ENCODE peak calls at places on chromosomes 6 and 20, in nine cellular contexts. F, L, H, E, N, Q, G, J and W are unnamed samples.

GRCh38 chr6:51509597-51509996 is 577.8 kb downstream of the PKHD1 start:
- DNase-seq in E (no peak), G (no peak), L (no peak), Q (no peak), F (no peak), J (no peak), N (no peak), H (no peak), W (no peak)

GRCh38 chr20:25248501-25249172 is 752 bp downstream of the PYGB start:
- DNase-seq in Q (peak), N (no peak), E (peak), F (no peak), H (no peak), G (peak), J (no peak), L (peak), W (peak)

GRCh38 chr6:90271831-90272230 is 24.8 kb downstream of the BACH2 start:
- DNase-seq in E (no peak), N (no peak), J (no peak), H (no peak), G (no peak), L (no peak), Q (no peak), F (no peak), W (no peak)

GRCh38 chr20:41329435-41330342 is 10.9 kb upstream of the LPIN3 start:
- DNase-seq in G (no peak), H (peak), E (peak), L (no peak), N (peak), F (peak), Q (peak), J (peak), W (peak)

GRCh38 chr6:168671863-168672546 is 231.0 kb downstream of the SMOC2 start:
- DNase-seq in N (no peak), F (no peak), Q (no peak), G (no peak), H (no peak), J (no peak), E (no peak), L (no peak), W (no peak)

GRCh38 chr20:53748176-53748575 is 154.5 kb upstream of the ZNF217 start:
- DNase-seq in L (no peak), G (no peak), Q (no peak), E (no peak), J (no peak), N (no peak), H (no peak), F (no peak), W (no peak)

GRCh38 chr6:22828179-22829062 is 259.1 kb downstream of the HDGFL1 start:
- DNase-seq in H (peak), E (no peak), Q (peak), G (no peak), N (peak), J (no peak), F (no peak), L (peak), W (peak)

GRCh38 chr6:167827062-167827587 is 414 bp downstream of the AFDN start:
- DNase-seq in J (no peak), H (no peak), L (peak), G (peak), N (no peak), Q (peak), E (no peak), F (no peak), W (peak)

GRCh38 chr20:23008673-23009072 is 26.4 kb upstream of the SSTR4 start:
- DNase-seq in E (no peak), H (no peak), Q (no peak), L (no peak), G (no peak), F (no peak), N (no peak), J (no peak), W (no peak)

GRCh38 chr20:36465109-36466080 is 75.9 kb upstream of the MYL9 start:
- DNase-seq in J (no peak), N (no peak), G (no peak), Q (peak), E (peak), L (no peak), F (no peak), H (no peak), W (peak)

GRCh38 chr6:53814353-53814752 is 19.5 kb downstream of the LRRC1 start:
- DNase-seq in J (no peak), Q (no peak), F (no peak), N (no peak), G (no peak), H (no peak), L (no peak), E (no peak), W (no peak)

GRCh38 chr20:61963149-61963548 is 102.5 kb downstream of the TAF4 start:
- DNase-seq in H (no peak), N (no peak), F (no peak), E (no peak), Q (no peak), J (no peak), G (no peak), L (no peak), W (no peak)

GRCh38 chr20:63747622-63748355 is 8.2 kb downstream of the SLC2A4RG start:
- DNase-seq in G (peak), H (no peak), F (no peak), Q (no peak), E (no peak), J (no peak), N (no peak), L (peak), W (no peak)

GRCh38 chr20:1309439-1309847 is 19.5 kb downstream of the SDCBP2 start:
- DNase-seq in L (no peak), Q (no peak), H (no peak), F (no peak), J (no peak), G (no peak), N (no peak), E (no peak), W (no peak)
- TF ChIP-seq CTCF in L (no peak), Q (no peak), H (no peak), F (no peak), J (no peak), G (no peak), N (no peak), E (no peak), W (no peak)

GRCh38 chr20:6053064-6053775 is 640 bp downstream of the LRRN4 start:
- DNase-seq in Q (no peak), E (no peak), F (no peak), G (no peak), L (no peak), H (no peak), J (no peak), N (no peak), W (no peak)

GRCh38 chr20:6055981-6056569 is 2.2 kb upstream of the LRRN4 start:
- DNase-seq in Q (no peak), H (no peak), F (no peak), L (no peak), E (no peak), N (no peak), G (no peak), J (no peak), W (no peak)

GRCh38 chr20:6055161-6055783 is 1.4 kb upstream of the LRRN4 start:
- DNase-seq in L (no peak), H (no peak), E (no peak), Q (no peak), G (no peak), N (no peak), F (no peak), J (no peak), W (peak)

GRCh38 chr20:6051505-6051904 is 2.4 kb downstream of the LRRN4 start:
- DNase-seq in J (no peak), F (no peak), N (no peak), E (no peak), Q (peak), H (no peak), L (no peak), G (no peak), W (no peak)

DNA sequence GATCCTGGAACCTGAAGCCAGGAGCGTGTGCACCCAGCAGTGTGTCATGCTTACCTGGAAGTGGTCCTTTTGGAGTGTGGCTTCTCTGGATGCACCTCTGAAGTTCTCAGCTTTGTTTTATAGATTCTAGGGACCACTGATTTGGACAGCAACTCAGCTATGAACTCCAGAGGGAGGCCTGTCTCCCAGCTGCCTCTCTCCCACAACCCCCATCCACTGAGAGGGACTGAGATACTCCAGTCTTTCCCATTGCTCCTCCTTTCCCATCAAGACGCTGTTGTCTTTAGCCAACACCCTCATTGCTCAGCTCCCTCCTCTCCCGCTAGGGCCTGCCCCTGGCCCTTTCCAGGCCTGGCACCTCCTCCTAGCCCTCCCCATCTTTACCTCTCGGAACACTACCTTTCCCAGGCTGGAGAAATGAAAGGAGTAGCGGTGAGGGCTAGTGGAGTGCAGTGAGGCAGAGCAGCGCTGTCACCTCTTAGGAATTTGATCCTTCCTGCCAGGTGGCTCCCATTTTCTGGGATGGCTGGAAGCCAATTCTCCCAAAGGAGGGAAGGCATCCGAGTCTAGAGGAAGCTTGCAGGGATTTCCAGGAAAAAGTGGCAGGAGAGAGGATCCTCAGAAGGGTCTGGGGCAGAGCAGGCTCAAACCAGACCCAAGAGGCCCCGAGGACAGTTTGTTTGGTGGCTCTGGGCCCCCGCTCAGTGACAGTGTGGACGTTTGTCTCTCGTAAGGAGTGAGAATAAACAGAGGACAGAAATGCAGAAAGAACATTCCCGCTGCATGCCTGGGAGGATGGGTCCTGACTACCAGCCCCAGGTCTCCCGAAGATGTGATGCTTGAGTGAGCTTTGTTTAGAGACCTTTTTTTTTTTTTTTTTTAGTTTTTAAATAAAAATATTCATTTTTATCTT is at the start of gene LRRN4:
- DNase-seq in L (no peak), E (no peak), F (no peak), G (no peak), J (no peak), N (no peak), H (no peak), Q (peak), W (no peak)
- H3K4me3 ChIP-seq in L (no peak), E (no peak), F (no peak), G (no peak), J (no peak), N (no peak), H (no peak), Q (no peak), W (no peak)

GRCh38 chr6:109787312-109787711 is 96.2 kb downstream of the FIG4 start:
- DNase-seq in L (no peak), F (no peak), J (no peak), G (no peak), H (no peak), Q (no peak), N (no peak), E (no peak), W (no peak)

GRCh38 chr6:109788687-109789086 is 97.6 kb downstream of the FIG4 start:
- DNase-seq in G (no peak), E (no peak), Q (peak), F (no peak), N (no peak), J (no peak), L (no peak), H (no peak), W (no peak)

GRCh38 chr6:109781001-109781400 is 89.9 kb downstream of the FIG4 start:
- DNase-seq in F (no peak), E (no peak), G (no peak), H (no peak), N (no peak), L (no peak), J (no peak), Q (no peak), W (no peak)

GRCh38 chr6:109782401-109783046 is 91.4 kb downstream of the FIG4 start:
- DNase-seq in Q (no peak), L (no peak), F (no peak), J (no peak), G (no peak), E (no peak), H (no peak), N (no peak), W (no peak)

DNA sequence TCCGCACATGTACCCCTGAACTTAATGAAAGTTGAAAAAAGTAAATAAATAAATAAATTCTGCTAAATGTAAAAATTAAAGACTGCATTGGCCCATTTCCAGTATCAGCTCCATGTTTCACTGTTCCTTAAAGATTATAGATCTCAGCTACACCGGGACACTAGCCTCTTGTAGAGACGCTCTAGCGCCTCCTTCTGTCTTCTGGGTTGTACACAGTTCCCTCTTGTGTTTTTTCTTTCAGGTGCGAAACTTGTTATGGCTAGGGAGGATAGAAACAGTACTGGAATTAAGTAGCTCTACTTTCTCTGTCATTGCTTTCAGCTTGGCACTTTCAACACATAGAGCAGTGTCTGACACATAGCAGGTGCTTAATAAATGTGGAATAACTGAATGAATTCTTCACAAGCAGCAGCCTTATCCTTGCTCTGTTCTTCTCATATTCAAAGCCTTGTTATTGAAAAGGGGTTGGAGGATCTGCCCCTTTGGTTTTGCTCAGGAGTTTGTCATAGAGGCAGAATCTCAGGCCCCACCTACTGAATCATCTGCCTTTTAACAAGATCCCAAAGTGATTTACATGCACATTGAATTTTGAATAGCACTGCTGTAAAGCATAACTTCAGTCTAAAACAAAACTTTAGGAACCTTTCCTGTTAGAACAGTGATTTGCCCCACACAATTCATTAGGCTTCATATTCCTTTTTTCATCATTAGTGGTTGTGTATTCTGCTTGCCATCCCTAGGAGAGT is 92.3 kb downstream of the FIG4 start:
- DNase-seq in L (no peak), G (no peak), H (no peak), J (no peak), F (no peak), N (no peak), E (no peak), Q (no peak), W (peak)
- TF ChIP-seq CTCF in L (no peak), G (peak), H (no peak), J (no peak), F (no peak), N (no peak), E (no peak), Q (no peak), W (peak)

GRCh38 chr6:27144740-27145079 is 102.8 kb upstream of the PRSS16 start:
- DNase-seq in Q (no peak), F (no peak), N (no peak), J (no peak), E (no peak), L (no peak), G (peak), H (no peak), W (peak)
- H3K4me3 ChIP-seq in Q (no peak), F (peak), N (peak), J (peak), E (peak), L (no peak), G (peak), H (peak), W (peak)

GRCh38 chr6:41406821-41407787 is 71.7 kb downstream of the NCR2 start:
- DNase-seq in N (no peak), G (no peak), F (no peak), H (no peak), E (no peak), J (no peak), L (no peak), Q (peak), W (no peak)

GRCh38 chr6:41408576-41408975 is 73.2 kb downstream of the NCR2 start:
- DNase-seq in Q (no peak), L (no peak), E (no peak), G (no peak), H (no peak), F (no peak), J (no peak), N (no peak), W (no peak)

GRCh38 chr6:41409489-41409888 is 74.1 kb downstream of the NCR2 start:
- DNase-seq in E (no peak), Q (no peak), N (no peak), J (no peak), G (no peak), L (no peak), H (no peak), F (no peak), W (no peak)

GRCh38 chr6:41411961-41412360 is 76.6 kb downstream of the NCR2 start:
- DNase-seq in J (no peak), Q (peak), H (no peak), L (no peak), N (no peak), E (no peak), F (no peak), G (no peak), W (no peak)

DNA sequence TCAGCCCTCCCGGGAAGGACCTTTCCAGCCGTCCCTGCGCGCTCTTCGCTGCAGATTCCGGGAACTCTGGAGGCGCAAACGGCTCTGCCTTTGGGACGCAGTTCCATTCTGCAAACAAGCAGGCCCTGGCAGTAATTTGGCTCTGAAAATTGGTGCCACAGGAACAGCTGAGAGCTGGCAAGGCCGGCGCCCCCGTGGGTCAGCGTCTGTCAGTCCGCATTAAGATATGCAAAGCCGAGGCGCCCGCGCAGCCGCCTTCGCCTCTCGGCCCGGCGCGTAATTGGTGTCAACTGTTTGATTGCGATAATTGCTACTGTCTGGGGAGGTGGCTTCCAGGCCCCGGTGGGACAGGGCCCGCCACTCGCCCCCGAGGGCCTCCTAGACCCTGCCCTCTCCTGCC is 73.6 kb downstream of the NCR2 start:
- DNase-seq in H (no peak), Q (no peak), F (no peak), J (no peak), N (no peak), L (no peak), E (no peak), G (no peak), W (no peak)
- TF ChIP-seq CTCF in H (no peak), Q (no peak), F (no peak), J (no peak), N (no peak), L (no peak), E (no peak), G (no peak), W (no peak)

DNA sequence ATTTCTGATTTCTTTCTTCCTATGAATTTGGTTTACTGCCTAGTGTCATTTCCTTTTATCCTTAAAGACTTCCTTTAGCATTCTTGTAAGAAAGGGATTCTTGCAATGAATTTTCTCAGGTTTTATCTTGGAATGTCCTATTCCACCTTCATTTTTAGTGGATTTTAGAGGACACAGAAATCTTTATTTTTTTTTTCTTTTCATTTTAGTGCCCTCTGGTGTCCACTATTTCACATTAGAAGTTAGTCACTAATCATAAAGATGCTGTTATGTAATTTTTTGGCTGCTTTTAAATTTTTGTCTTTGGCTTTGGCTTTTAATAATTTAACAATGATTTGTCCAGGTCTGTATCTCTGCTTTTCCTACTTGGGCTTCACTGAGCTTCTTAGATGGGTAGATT is 28.1 kb downstream of the LMBRD1 start:
- DNase-seq in Q (no peak), J (no peak), L (no peak), F (no peak), E (no peak), H (no peak), G (no peak), N (no peak), W (no peak)
- H3K4me3 ChIP-seq in Q (no peak), J (no peak), L (no peak), F (no peak), E (no peak), H (no peak), G (no peak), N (no peak), W (no peak)

GRCh38 chr6:163711615-163712568 is 297.4 kb downstream of the QKI start:
- DNase-seq in G (peak), F (peak), H (no peak), E (peak), Q (no peak), N (no peak), L (no peak), J (no peak), W (peak)
- TF ChIP-seq CTCF in G (peak), F (no peak), H (no peak), E (no peak), Q (no peak), N (no peak), L (no peak), J (no peak), W (peak)

GRCh38 chr6:132504757-132505156 is 8.2 kb downstream of the STX7 start:
- DNase-seq in N (no peak), L (no peak), G (no peak), F (no peak), E (no peak), H (no peak), J (no peak), Q (no peak), W (no peak)
- H3K4me3 ChIP-seq in N (no peak), L (no peak), G (no peak), F (no peak), E (no peak), H (no peak), J (no peak), Q (no peak), W (no peak)